ENCODE peak calls at places on chromosomes 4 and X, in seven cellular contexts. D is testis; U is effector memory CD4-positive, alpha-beta T cell; W is A549; H is cardiac muscle cell; J is astrocyte; L is IMR-90. O is an unnamed sample.

GRCh38 chrX:139831689-139832456 is 101.0 kb downstream of the ATP11C start:
- DNase-seq in J (peak), H (peak), U (no peak), D (peak), W (no peak), L (peak), O (no peak)

GRCh38 chrX:41332408-41332987 is 1.5 kb upstream of the DDX3X start:
- DNase-seq in U (peak), D (peak), J (peak), H (no peak), W (no peak), L (peak), O (peak)

GRCh38 chr4:60729194-60729593 is 470.9 kb upstream of the ADGRL3 start:
- DNase-seq in J (peak), U (no peak), D (no peak), L (peak), W (no peak), H (no peak), O (peak)

GRCh38 chr4:52711271-52711670 is 40.0 kb downstream of the ERVMER34-1 start:
- DNase-seq in J (no peak), D (no peak), U (no peak), H (no peak), L (no peak), W (no peak), O (no peak)

GRCh38 chr4:1216869-1217294 is 32.0 kb downstream of the CTBP1 start:
- DNase-seq in J (no peak), D (no peak), H (no peak), W (no peak), L (no peak), U (peak), O (no peak)

GRCh38 chr4:7342223-7342576 is 92.5 kb downstream of the PSAPL1 start:
- DNase-seq in J (no peak), W (no peak), U (no peak), D (no peak), H (no peak), L (no peak), O (no peak)

GRCh38 chr4:146582864-146583263 is 55.8 kb upstream of the POU4F2 start:
- DNase-seq in J (no peak), W (no peak), U (no peak), H (no peak), L (no peak), D (no peak), O (no peak)

GRCh38 chrX:47321386-47321785 is 49.0 kb upstream of the ZNF157 start:
- DNase-seq in L (peak), W (no peak), U (no peak), H (peak), J (peak), D (peak), O (peak)

GRCh38 chr4:170423137-170423536 is 333.4 kb upstream of the AADAT start:
- DNase-seq in D (no peak), W (no peak), H (no peak), L (peak), U (no peak), J (peak), O (peak)

DNA sequence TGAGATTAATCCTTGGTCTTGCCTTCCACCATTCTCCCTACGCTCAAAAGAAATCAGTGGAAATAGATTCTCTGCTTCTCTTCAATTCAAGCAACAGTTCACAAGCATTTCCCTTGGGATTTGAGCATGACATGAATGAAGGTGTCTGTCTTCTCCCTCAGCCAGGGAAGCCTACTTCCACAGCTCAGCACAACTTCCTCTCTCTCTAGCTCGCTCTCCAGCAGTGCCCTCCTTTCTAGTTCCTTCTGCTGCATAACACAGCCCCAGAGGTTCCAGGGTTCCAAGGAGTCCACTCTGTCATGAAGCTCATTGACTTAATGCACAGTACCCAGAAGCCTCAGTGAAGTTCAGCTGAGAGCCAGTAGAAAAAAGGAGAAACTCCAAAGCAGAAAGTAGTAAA is 81.3 kb downstream of the PLS3 start:
- DNase-seq in H (peak), D (no peak), L (no peak), W (no peak), J (no peak), U (no peak), O (no peak)
- H3K27ac ChIP-seq in H (peak), D (no peak), L (peak), W (peak), J (peak), U (no peak), O (no peak)

GRCh38 chrX:151821226-151821625 is 86.7 kb downstream of the CNGA2 start:
- DNase-seq in J (no peak), H (no peak), L (no peak), W (no peak), U (no peak), D (no peak), O (peak)

GRCh38 chrX:151828434-151829080 is 84.1 kb upstream of the MAGEA4 start:
- DNase-seq in H (no peak), J (peak), L (no peak), U (no peak), D (no peak), W (no peak), O (peak)

GRCh38 chrX:151830911-151831310 is 81.8 kb upstream of the MAGEA4 start:
- DNase-seq in U (no peak), H (no peak), D (no peak), J (peak), W (no peak), L (no peak), O (no peak)

DNA sequence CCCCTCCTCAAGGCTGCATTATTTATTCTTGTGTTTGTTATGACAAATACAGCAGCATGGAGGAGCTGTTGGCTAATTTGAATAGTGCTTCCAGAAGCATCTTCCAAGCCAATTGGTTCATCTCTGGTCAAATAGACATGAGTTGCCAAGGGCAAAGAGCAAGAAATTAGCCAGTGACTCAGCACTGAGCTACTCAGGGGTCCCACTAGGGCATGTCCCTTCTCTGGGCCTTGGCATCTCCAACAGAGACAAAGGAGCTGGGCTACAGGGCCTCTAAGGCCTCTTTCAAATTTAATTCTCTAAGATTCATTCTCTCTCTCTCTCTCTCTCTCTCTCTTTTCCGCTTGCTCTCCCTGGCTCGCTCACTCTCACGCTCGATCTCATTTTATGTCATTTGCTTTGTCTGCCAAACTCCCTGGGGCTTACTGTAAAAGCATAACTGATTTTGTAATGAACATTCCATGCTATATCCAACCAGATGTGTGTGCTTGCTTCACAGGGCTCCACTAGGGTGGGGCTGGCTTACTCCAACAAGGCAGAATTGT is 86.7 kb upstream of the MAGEA4 start:
- DNase-seq in W (peak), J (peak), U (no peak), D (no peak), L (peak), H (no peak), O (peak)
- H3K27ac ChIP-seq in W (peak), J (peak), U (no peak), D (no peak), L (no peak), H (no peak), O (no peak)

GRCh38 chrX:38886112-38886511 is 84.9 kb downstream of the MID1IP1 start:
- DNase-seq in L (no peak), U (no peak), H (no peak), J (no peak), W (no peak), D (no peak), O (no peak)

GRCh38 chrX:38882894-38883620 is 81.8 kb downstream of the MID1IP1 start:
- DNase-seq in U (no peak), J (peak), D (no peak), W (no peak), L (peak), H (no peak), O (peak)

GRCh38 chrX:38890326-38890725 is 89.1 kb downstream of the MID1IP1 start:
- DNase-seq in L (no peak), W (no peak), J (no peak), D (no peak), U (no peak), H (no peak), O (no peak)

GRCh38 chrX:38890963-38891362 is 89.7 kb downstream of the MID1IP1 start:
- DNase-seq in W (no peak), D (no peak), H (no peak), J (no peak), L (no peak), U (no peak), O (no peak)

GRCh38 chrX:38887222-38887621 is 86.0 kb downstream of the MID1IP1 start:
- DNase-seq in J (no peak), L (no peak), H (no peak), W (no peak), U (no peak), D (no peak), O (no peak)
- H3K27ac ChIP-seq in J (no peak), L (no peak), H (no peak), W (no peak), U (no peak), D (no peak), O (no peak)

GRCh38 chr4:83734576-83734975 is 198.7 kb downstream of the GPAT3 start:
- DNase-seq in W (no peak), D (no peak), H (no peak), L (no peak), U (no peak), J (no peak), O (no peak)

DNA sequence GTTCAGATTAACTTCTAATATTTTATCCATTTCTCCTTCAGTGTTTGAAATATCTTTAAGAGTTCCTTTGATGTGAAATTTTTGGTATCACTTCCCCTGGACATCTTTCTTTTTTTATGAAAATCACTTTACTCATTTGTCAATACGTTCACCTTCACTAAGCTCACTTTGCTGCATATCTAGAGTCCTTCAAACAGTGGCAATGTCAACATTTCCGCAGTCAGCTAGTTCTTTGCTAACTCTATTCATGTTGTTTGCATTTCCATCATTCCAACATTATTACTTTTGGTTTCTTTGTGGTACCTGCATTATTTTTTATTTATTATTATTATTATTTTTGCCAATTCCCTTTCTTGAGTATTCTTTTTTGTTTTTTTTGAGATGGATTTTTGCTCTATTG is 203.0 kb downstream of the GPAT3 start:
- DNase-seq in H (no peak), J (no peak), W (no peak), U (no peak), D (no peak), L (no peak), O (no peak)
- H3K27ac ChIP-seq in H (no peak), J (no peak), W (no peak), U (no peak), D (no peak), L (no peak), O (no peak)

GRCh38 chr4:168592676-168593075 is 95.8 kb downstream of the PALLD start:
- DNase-seq in U (no peak), H (no peak), L (no peak), W (no peak), J (no peak), D (no peak), O (peak)
- H3K27ac ChIP-seq in U (no peak), H (no peak), L (no peak), W (peak), J (no peak), D (no peak), O (peak)

O was measured in foreskin keratinocyte.